ENCODE peak calls at places on chromosome 1, in seven cellular contexts. F, A, Y, K, V, P and X are unnamed samples.

GRCh38 chr1:205232945-205233397 is 5.2 kb downstream of the TMCC2 start:
- DNase-seq in K (no peak), P (no peak), F (no peak), A (no peak), V (no peak), Y (no peak), X (no peak)

GRCh38 chr1:222339371-222339947 is 208.4 kb downstream of the HHIPL2 start:
- DNase-seq in A (no peak), F (no peak), K (no peak), V (peak), Y (no peak), P (no peak), X (no peak)

GRCh38 chr1:103145449-103145848 is 37.1 kb upstream of the COL11A1 start:
- DNase-seq in F (no peak), K (no peak), P (no peak), A (no peak), Y (peak), V (no peak), X (no peak)

GRCh38 chr1:79323240-79324025 is 316.9 kb upstream of the ADGRL4 start:
- DNase-seq in P (no peak), F (no peak), Y (no peak), K (no peak), A (no peak), V (peak), X (peak)

GRCh38 chr1:31605908-31606427 is 11.5 kb upstream of the HCRTR1 start:
- DNase-seq in Y (no peak), A (no peak), F (no peak), P (no peak), K (no peak), V (peak), X (no peak)

GRCh38 chr1:41515131-41515678 is 30.7 kb upstream of the EDN2 start:
- DNase-seq in K (no peak), Y (no peak), P (no peak), A (no peak), V (no peak), F (no peak), X (no peak)

GRCh38 chr1:165551469-165551868 is 7.7 kb downstream of the LRRC52 start:
- DNase-seq in Y (no peak), V (no peak), F (no peak), K (no peak), P (no peak), A (no peak), X (no peak)

GRCh38 chr1:6185151-6185550 is 5.0 kb upstream of the CHD5 start:
- DNase-seq in P (no peak), A (no peak), V (no peak), F (no peak), K (no peak), Y (no peak), X (no peak)

GRCh38 chr1:15343729-15344128 is 66.0 kb upstream of the EFHD2 start:
- DNase-seq in V (no peak), F (no peak), A (no peak), K (no peak), P (no peak), Y (peak), X (no peak)